ENCODE peak calls at places on chromosomes 16 and 17, in five cellular contexts. X is adrenal gland, Z is lower leg skin, S is progenitor cell of endocrine pancreas, I is AG09319. R is an unnamed sample.

GRCh38 chr17:80650751-80651173 is 106.1 kb downstream of the RPTOR start:
- DNase-seq in Z (no peak), X (no peak), I (no peak), S (no peak), R (no peak)

GRCh38 chr16:72835041-72835440 is 212.9 kb downstream of the ZFHX3 start:
- DNase-seq in Z (no peak), I (no peak), X (no peak), S (no peak), R (no peak)

GRCh38 chr17:41013181-41013580 is 4.3 kb upstream of the KRTAP3-1 start:
- DNase-seq in I (no peak), Z (no peak), S (no peak), X (no peak), R (no peak)

GRCh38 chr17:54408741-54409140 is 491.9 kb upstream of the TOM1L1 start:
- DNase-seq in I (no peak), Z (no peak), S (no peak), X (no peak), R (no peak)

GRCh38 chr17:50634123-50634914 is at the start of gene ABCC3:
- DNase-seq in I (no peak), X (peak), S (no peak), Z (peak), R (no peak)

GRCh38 chr16:25478476-25478875 is 213.3 kb upstream of the HS3ST4 start:
- DNase-seq in Z (no peak), X (peak), I (no peak), S (no peak), R (no peak)

GRCh38 chr17:40646791-40647548 is 648 bp downstream of the SMARCE1 start:
- DNase-seq in Z (no peak), X (no peak), I (peak), S (no peak), R (no peak)

GRCh38 chr17:16304832-16305231 is 48.4 kb downstream of the CENPV start:
- DNase-seq in Z (no peak), X (no peak), S (no peak), I (no peak), R (no peak)

GRCh38 chr17:1639549-1639948 is 6.0 kb downstream of the SCARF1 start:
- DNase-seq in I (no peak), S (no peak), Z (no peak), X (no peak), R (no peak)

GRCh38 chr16:16095646-16096045 is 127.6 kb downstream of the ABCC6 start:
- DNase-seq in S (no peak), Z (no peak), I (no peak), X (no peak), R (no peak)

GRCh38 chr16:16099320-16099719 is 124.0 kb downstream of the ABCC6 start:
- DNase-seq in Z (no peak), X (no peak), S (no peak), I (no peak), R (no peak)

GRCh38 chr16:16096858-16097213 is 126.5 kb downstream of the ABCC6 start:
- DNase-seq in Z (no peak), S (no peak), X (no peak), I (no peak), R (no peak)

GRCh38 chr16:16093625-16094332 is 129.5 kb downstream of the ABCC6 start:
- DNase-seq in X (peak), S (no peak), I (no peak), Z (no peak), R (no peak)

GRCh38 chr16:16096161-16096857 is 127.0 kb downstream of the ABCC6 start:
- DNase-seq in S (no peak), X (peak), I (no peak), Z (no peak), R (no peak)
- TF ChIP-seq CTCF in S (peak), X (no peak), I (peak), Z (no peak), R (peak)

GRCh38 chr17:17694229-17695081 is 13.2 kb downstream of the RAI1 start:
- DNase-seq in I (no peak), S (peak), X (peak), Z (peak), R (no peak)
- TF ChIP-seq CTCF in I (no peak), S (no peak), X (no peak), Z (no peak), R (no peak)

GRCh38 chr16:51971184-51971583 is 575.8 kb downstream of the TOX3 start:
- DNase-seq in I (no peak), X (no peak), S (no peak), Z (no peak), R (no peak)
- TF ChIP-seq CTCF in I (peak), X (peak), S (peak), Z (no peak), R (peak)

DNA sequence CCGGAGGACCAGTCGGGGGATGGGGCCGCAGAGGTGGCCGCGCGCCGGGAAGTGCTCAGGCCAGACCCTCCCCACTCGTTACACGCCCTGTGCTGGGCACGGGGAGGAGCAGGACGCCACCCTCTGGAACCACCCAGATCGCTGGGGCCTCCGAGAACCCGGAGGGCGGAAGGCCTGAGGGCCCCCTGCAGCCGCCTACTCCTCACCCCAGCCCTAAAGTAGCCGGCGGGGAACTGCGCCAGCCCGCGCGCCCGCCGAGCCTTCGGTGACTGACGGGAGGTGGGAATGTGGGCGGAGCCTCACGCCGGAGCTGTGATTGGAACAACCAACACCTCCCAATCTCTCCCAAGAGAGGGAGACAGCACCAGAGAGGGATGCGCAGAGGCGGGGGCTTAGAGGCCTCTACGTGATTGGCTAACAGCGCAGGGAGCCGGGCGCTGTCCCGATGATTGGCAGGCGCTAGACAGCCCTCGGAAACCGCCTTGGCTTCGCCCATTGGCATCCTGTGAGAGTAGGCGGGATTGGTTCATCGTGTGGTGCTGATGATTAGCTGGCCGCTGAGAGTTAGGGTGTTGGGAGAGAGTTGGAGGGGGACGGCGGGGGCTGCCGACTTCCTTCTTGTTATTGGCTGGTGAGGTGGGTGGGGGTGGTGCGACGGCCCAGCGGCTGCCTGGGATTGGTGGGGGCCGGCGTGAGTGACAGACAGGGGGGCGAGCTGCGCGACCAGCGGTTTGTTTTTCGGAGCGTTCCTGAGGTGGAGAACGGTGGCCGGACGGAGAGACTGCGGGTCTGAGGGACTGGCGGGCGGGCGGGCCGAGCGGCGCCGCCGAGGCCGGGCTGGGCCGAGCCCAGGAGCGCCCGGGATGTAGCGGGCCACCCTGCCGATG is at the start of gene MAP3K3:
- DNase-seq in I (peak), X (peak), S (peak), Z (peak), R (peak)
- TF ChIP-seq CTCF in I (no peak), X (no peak), S (no peak), Z (no peak), R (peak)

R was measured in osteocyte.